ENCODE peak calls at places on chromosomes 7 and 10, in nine cellular contexts. V is coronary artery, U is bronchial epithelial cell, O is tibial artery, X is GM12865, A is uterus, Z is breast epithelium, R is MM.1S, Q is body of pancreas. W is an unnamed sample.

GRCh38 chr7:54785261-54785660 is 26.2 kb upstream of the SEC61G start:
- DNase-seq in V (no peak), A (no peak), U (peak; percentile 95), X (no peak), R (no peak), Z (no peak), Q (no peak), O (no peak), W (no peak)

GRCh38 chr7:70574970-70575799 is 556.8 kb upstream of the GALNT17 start:
- DNase-seq in V (no peak), Q (no peak), O (no peak), Z (no peak), X (no peak), R (no peak), U (peak; percentile 80), A (no peak), W (no peak)

GRCh38 chr10:33248638-33249037 is 85.8 kb downstream of the NRP1 start:
- DNase-seq in U (peak; percentile 96), X (peak; percentile 9), Z (no peak), Q (no peak), R (peak; percentile 79), O (no peak), A (no peak), V (no peak), W (peak; percentile 96)

GRCh38 chr7:116572036-116572435 is 47.2 kb downstream of the CAV1 start:
- DNase-seq in X (no peak), A (no peak), U (no peak), O (no peak), R (no peak), Q (no peak), Z (no peak), V (no peak), W (no peak)

GRCh38 chr7:52547301-52547920 is 488.0 kb upstream of the POM121L12 start:
- DNase-seq in Z (no peak), X (no peak), A (no peak), Q (no peak), U (no peak), O (no peak), V (no peak), R (no peak), W (no peak)

GRCh38 chr7:94315011-94315410 is 79.7 kb upstream of the COL1A2 start:
- DNase-seq in V (no peak), U (no peak), X (no peak), R (no peak), O (no peak), Q (no peak), A (no peak), Z (no peak), W (no peak)

GRCh38 chr7:15889501-15889900 is 203.0 kb upstream of the MEOX2 start:
- DNase-seq in Q (no peak), O (peak; percentile 26), V (no peak), U (peak; percentile 3), A (no peak), Z (no peak), R (no peak), X (no peak), W (peak; percentile 20)

GRCh38 chr10:26994743-26995142 is 105.6 kb downstream of the ANKRD26 start:
- DNase-seq in Z (no peak), V (no peak), A (no peak), R (no peak), U (no peak), X (no peak), Q (no peak), O (no peak), W (no peak)

GRCh38 chr10:77310288-77310687 is 327.3 kb downstream of the KCNMA1 start:
- DNase-seq in Z (no peak), R (no peak), U (no peak), X (no peak), A (no peak), Q (no peak), V (no peak), O (no peak), W (no peak)

GRCh38 chr10:22927661-22928403 is at the start of gene ARMC3:
- DNase-seq in U (peak; percentile 31), V (peak; percentile 81), R (peak; percentile 56), O (no peak), A (peak; percentile 19), X (peak; percentile 65), Z (no peak), Q (peak; percentile 82), W (peak; percentile 49)

GRCh38 chr10:119131512-119132240 is 27.8 kb downstream of the DENND10 start:
- DNase-seq in V (no peak), A (no peak), O (no peak), R (peak; percentile 69), X (peak; percentile 70), Z (no peak), U (no peak), Q (no peak), W (peak; percentile 66)
- H3K4me3 ChIP-seq in V (peak overlapping the region; percentile 61), A (peak overlapping the region; percentile 4), O (peak overlapping the region; percentile 3), R (peak overlapping the region; percentile 47), X (peak overlapping the region; percentile 37), Z (no peak overlapping the region), U (no peak overlapping the region), Q (no peak overlapping the region), W (no peak overlapping the region)

GRCh38 chr7:135847242-135847641 is 98.6 kb upstream of the FAM180A start:
- DNase-seq in Q (no peak), R (no peak), A (no peak), V (no peak), Z (no peak), O (no peak), X (no peak), U (no peak), W (no peak)

GRCh38 chr7:135843214-135843613 is 94.6 kb upstream of the FAM180A start:
- DNase-seq in Z (no peak), O (no peak), U (no peak), X (peak; percentile 76), A (no peak), V (no peak), R (no peak), Q (no peak), W (no peak)

GRCh38 chr7:135844903-135845302 is 96.3 kb upstream of the FAM180A start:
- DNase-seq in X (no peak), V (no peak), A (no peak), O (no peak), Q (no peak), R (no peak), Z (no peak), U (no peak), W (no peak)

GRCh38 chr7:135845415-135846075 is 96.9 kb upstream of the FAM180A start:
- DNase-seq in R (no peak), Z (no peak), U (no peak), O (no peak), X (no peak), V (no peak), A (no peak), Q (no peak), W (no peak)

DNA sequence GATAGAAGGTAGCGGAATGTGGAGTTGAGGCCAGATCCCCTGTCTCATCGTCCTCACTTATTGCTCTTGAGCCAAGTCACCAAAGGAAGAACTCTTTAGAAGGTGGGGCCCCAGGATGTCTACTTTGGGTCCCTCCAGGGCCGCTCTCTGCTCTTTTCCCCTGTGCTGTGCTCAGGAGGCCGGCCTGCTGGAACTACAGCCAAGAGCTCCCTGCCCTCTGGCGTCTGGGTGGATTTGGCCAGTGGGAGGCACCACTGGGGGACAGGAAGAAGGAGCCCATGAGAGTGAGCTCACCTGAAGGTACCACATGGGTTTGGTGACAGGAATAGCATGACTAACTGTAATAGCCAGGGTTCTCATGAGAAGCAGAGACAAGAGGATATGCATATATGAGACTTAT is 97.7 kb upstream of the FAM180A start:
- DNase-seq in A (no peak), Q (no peak), Z (no peak), R (no peak), X (no peak), V (no peak), O (no peak), U (no peak), W (no peak)
- TF ChIP-seq CTCF in A (no peak), Q (no peak), Z (no peak), R (no peak), X (no peak), V (no peak), O (no peak), U (no peak), W (no peak)

GRCh38 chr7:40545739-40546138 is 410.9 kb downstream of the SUGCT start:
- DNase-seq in Q (no peak), A (no peak), Z (no peak), O (no peak), X (no peak), V (no peak), R (no peak), U (no peak), W (no peak)

GRCh38 chr7:40546616-40547501 is 412.1 kb downstream of the SUGCT start:
- DNase-seq in O (no peak), U (peak; percentile 71), V (no peak), Z (no peak), Q (no peak), R (no peak), A (no peak), X (no peak), W (peak; percentile 71)

GRCh38 chr7:40542982-40543741 is 408.4 kb downstream of the SUGCT start:
- DNase-seq in X (no peak), V (no peak), U (no peak), Z (no peak), A (no peak), O (no peak), R (no peak), Q (no peak), W (peak; percentile 35)

GRCh38 chr7:40544932-40545331 is 410.1 kb downstream of the SUGCT start:
- DNase-seq in O (no peak), R (no peak), X (no peak), Z (no peak), A (no peak), Q (no peak), U (no peak), V (no peak), W (peak; percentile 24)

DNA sequence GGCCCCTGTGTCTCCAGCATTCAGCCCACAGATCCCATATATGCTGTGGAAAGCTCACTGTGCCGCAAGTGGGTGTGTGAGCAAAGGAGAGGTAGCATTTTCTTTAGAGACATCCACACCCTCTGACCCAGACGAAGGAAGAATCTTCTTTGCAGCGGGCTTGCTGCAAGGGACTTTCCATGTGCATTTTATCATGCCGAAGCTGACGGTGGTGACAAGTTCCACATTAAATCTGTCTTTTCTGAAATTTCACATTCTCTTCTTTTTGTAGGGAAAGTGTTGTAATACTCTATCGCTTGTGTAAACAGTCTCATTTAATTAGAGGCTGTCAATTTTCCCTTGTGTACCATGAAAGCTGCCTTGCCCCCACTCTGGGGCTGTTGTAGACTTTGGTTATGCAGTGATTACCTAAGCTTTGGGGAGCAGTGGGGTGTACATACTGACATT is 409.5 kb downstream of the SUGCT start:
- DNase-seq in R (no peak), O (no peak), V (no peak), Z (no peak), X (no peak), Q (no peak), A (no peak), U (no peak), W (no peak)
- H3K4me3 ChIP-seq in R (no peak overlapping the region), O (no peak overlapping the region), V (peak overlapping the region; percentile 17), Z (no peak overlapping the region), X (no peak overlapping the region), Q (no peak overlapping the region), A (no peak overlapping the region), U (no peak overlapping the region), W (no peak overlapping the region)

DNA sequence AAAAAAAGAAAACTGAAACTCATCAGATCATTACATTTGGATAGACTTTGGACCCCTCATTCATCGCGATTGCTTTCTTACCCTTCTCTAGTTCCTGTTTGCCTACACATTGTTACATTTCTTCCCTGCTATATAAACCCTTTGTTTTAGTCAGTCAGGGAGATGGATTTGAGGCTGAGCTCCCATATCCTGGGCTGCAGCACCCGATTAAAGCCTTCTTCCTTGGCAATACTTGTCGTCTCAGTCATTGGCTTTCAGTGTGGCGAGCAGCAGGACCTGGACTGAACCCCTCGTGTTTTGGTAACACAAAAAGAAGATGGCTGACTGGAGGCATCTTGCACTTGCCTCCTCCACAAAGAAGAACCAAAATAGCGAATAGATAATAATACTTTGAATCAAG is 34.1 kb upstream of the ELOVL3 start:
- DNase-seq in A (no peak), U (no peak), Z (no peak), X (no peak), O (no peak), Q (no peak), R (no peak), V (no peak), W (no peak)
- TF ChIP-seq CTCF in A (no peak), U (no peak), Z (no peak), X (no peak), O (no peak), Q (no peak), R (no peak), V (no peak), W (no peak)